ENCODE peak calls at places on chromosome X, in ten cellular contexts. F is naive thymus-derived CD4-positive, alpha-beta T cell; V is NCI-H1694 treated with DMSO at 0.1 percent for 48 hours; H is HFFc6; B is adrenal gland; X is T follicular helper cell; G is ACHN; W is right atrium auricular region; C is CD4-positive, CD25-positive, alpha-beta regulatory T cell; K is body of pancreas. N is an unnamed sample.

GRCh38 chrX:65862638-65863037 is 177.2 kb downstream of the VSIG4 start:
- DNase-seq in F (peak; percentile 33), V (no peak), H (no peak), B (no peak), X (no peak), G (no peak), W (no peak), C (no peak), K (no peak), N (no peak)

GRCh38 chrX:16484338-16484737 is 165.6 kb upstream of the S100G start:
- DNase-seq in F (peak; percentile 35), V (no peak), H (peak; percentile 87), B (peak; percentile 14), X (no peak), G (peak; percentile 60), W (no peak), C (peak; percentile 51), K (no peak), N (peak; percentile 54)

GRCh38 chrX:102833136-102833535 is 103.9 kb upstream of the RAB40AL start:
- DNase-seq in F (no peak), V (no peak), H (peak; percentile 67), B (no peak), X (no peak), G (peak; percentile 5), W (no peak), C (no peak), K (no peak), N (no peak)

GRCh38 chrX:146614693-146615524 is 194.7 kb upstream of the CXorf51B start:
- DNase-seq in F (no peak), V (no peak), H (no peak), B (no peak), X (no peak), G (no peak), W (no peak), C (no peak), K (no peak), N (peak; percentile 56)

GRCh38 chrX:20015945-20016617 is 25.2 kb upstream of the BCLAF3 start:
- DNase-seq in F (no peak), V (no peak), H (no peak), B (no peak), X (no peak), G (no peak), W (no peak), C (no peak), K (no peak), N (no peak)

GRCh38 chrX:68511255-68511654 is 12.4 kb downstream of the YIPF6 start:
- DNase-seq in F (peak; percentile 10), V (peak; percentile 17), H (no peak), B (peak; percentile 33), X (no peak), G (peak; percentile 41), W (no peak), C (peak; percentile 56), K (peak; percentile 36), N (peak; percentile 17)

GRCh38 chrX:123962006-123962485 is 540 bp downstream of the STAG2 start:
- DNase-seq in F (peak; percentile 22), V (peak; percentile 53), H (no peak), B (no peak), X (no peak), G (no peak), W (no peak), C (peak; percentile 56), K (no peak), N (peak; percentile 25)

GRCh38 chrX:10608099-10608498 is 12.3 kb downstream of the MID1 start:
- DNase-seq in F (no peak), V (no peak), H (peak; percentile 61), B (no peak), X (no peak), G (no peak), W (no peak), C (no peak), K (no peak), N (no peak)

GRCh38 chrX:22192419-22193086 is 80.2 kb upstream of the CBLL2 start:
- DNase-seq in F (peak; percentile 13), V (peak; percentile 20), H (peak; percentile 37), B (peak; percentile 71), X (peak; percentile 35), G (peak; percentile 61), W (peak; percentile 69), C (peak; percentile 57), K (peak; percentile 77), N (peak; percentile 58)

GRCh38 chrX:117973175-117974075 is 143.2 kb downstream of the KLHL13 start:
- DNase-seq in F (no peak), V (no peak), H (no peak), B (no peak), X (no peak), G (no peak), W (no peak), C (no peak), K (no peak), N (no peak)

GRCh38 chrX:44507292-44507691 is 35.4 kb downstream of the FUNDC1 start:
- DNase-seq in F (no peak), V (no peak), H (no peak), B (no peak), X (no peak), G (no peak), W (no peak), C (no peak), K (no peak), N (no peak)

GRCh38 chrX:153781428-153782047 is 697 bp downstream of the SRPK3 start:
- DNase-seq in F (no peak), V (no peak), H (no peak), B (no peak), X (no peak), G (no peak), W (no peak), C (no peak), K (no peak), N (no peak)

GRCh38 chrX:25519258-25519657 is 503.5 kb upstream of the ARX start:
- DNase-seq in F (no peak), V (no peak), H (no peak), B (no peak), X (no peak), G (no peak), W (no peak), C (no peak), K (no peak), N (no peak)

N was measured in H4.